ENCODE peak calls at places on chromosomes 2 and 18, in six cellular contexts. O is stomach, I is IMR-90, W is NB4, C is mesenchymal stem cell, F is ELR. T is an unnamed sample.

GRCh38 chr2:201432038-201432437 is 19.2 kb downstream of the TRAK2 start:
- DNase-seq in W (peak), O (no peak), C (peak), I (peak), F (peak), T (no peak)

GRCh38 chr2:32874931-32875330 is 71.8 kb upstream of the LTBP1 start:
- DNase-seq in I (no peak), W (no peak), F (no peak), C (no peak), O (no peak), T (no peak)

GRCh38 chr2:6791682-6792081 is 74.0 kb downstream of the CMPK2 start:
- DNase-seq in W (peak), I (no peak), F (no peak), C (no peak), O (no peak), T (peak)

GRCh38 chr18:42028232-42028832 is 73.3 kb downstream of the PIK3C3 start:
- DNase-seq in O (no peak), I (peak), C (peak), W (peak), F (peak), T (peak)

GRCh38 chr2:195363496-195363895 is 293.5 kb upstream of the SLC39A10 start:
- DNase-seq in O (no peak), I (peak), C (no peak), F (peak), W (no peak), T (no peak)

GRCh38 chr2:19667085-19667484 is 234.7 kb downstream of the TTC32 start:
- DNase-seq in I (peak), C (peak), W (peak), O (no peak), F (peak), T (no peak)

GRCh38 chr2:54568876-54569298 is 112.8 kb downstream of the SPTBN1 start:
- DNase-seq in C (no peak), O (peak), F (no peak), W (no peak), I (no peak), T (no peak)

GRCh38 chr2:15844099-15844801 is 96.1 kb upstream of the MYCN start:
- DNase-seq in F (no peak), I (no peak), W (peak), C (no peak), O (no peak), T (no peak)

GRCh38 chr18:12659904-12660605 is 2.1 kb upstream of the SPIRE1 start:
- DNase-seq in F (peak), O (peak), W (peak), I (peak), C (peak), T (peak)

GRCh38 chr2:55133467-55134315 is 83.4 kb upstream of the RTN4 start:
- DNase-seq in C (peak), O (peak), F (peak), W (peak), I (peak), T (peak)

GRCh38 chr2:177123048-177123447 is 89.5 kb upstream of the HNRNPA3 start:
- DNase-seq in O (no peak), I (no peak), F (no peak), C (no peak), W (no peak), T (no peak)

GRCh38 chr18:57951999-57952774 is 91.8 kb upstream of the NEDD4L start:
- DNase-seq in O (no peak), W (no peak), C (no peak), I (no peak), F (no peak), T (no peak)

GRCh38 chr2:148888003-148888501 is 13.0 kb downstream of the KIF5C start:
- DNase-seq in O (no peak), C (no peak), I (no peak), F (no peak), W (peak), T (no peak)

GRCh38 chr2:37154790-37155189 is 2.0 kb downstream of the EIF2AK2 start:
- DNase-seq in C (no peak), I (no peak), W (peak), F (no peak), O (no peak), T (peak)

GRCh38 chr2:120221616-120222015 is 1.6 kb downstream of the TMEM185B start:
- DNase-seq in W (no peak), F (no peak), C (no peak), I (no peak), O (no peak), T (no peak)

GRCh38 chr2:86695053-86695691 is 24.9 kb upstream of the RMND5A start:
- DNase-seq in O (peak), I (peak), W (peak), F (peak), C (peak), T (no peak)

GRCh38 chr2:19488009-19488691 is 129.7 kb upstream of the OSR1 start:
- DNase-seq in F (peak), O (no peak), I (peak), W (peak), C (peak), T (no peak)

GRCh38 chr18:58603365-58604067 is 25.4 kb downstream of the ALPK2 start:
- DNase-seq in W (no peak), I (peak), O (no peak), C (peak), F (no peak), T (no peak)

GRCh38 chr18:76662621-76663020 is 159.7 kb upstream of the ZNF236 start:
- DNase-seq in F (no peak), O (no peak), W (no peak), C (no peak), I (no peak), T (no peak)

GRCh38 chr2:127563458-127564428 is 28.3 kb downstream of the MYO7B start:
- DNase-seq in I (no peak), O (no peak), F (no peak), W (peak), C (no peak), T (no peak)

GRCh38 chr2:67039701-67040100 is 357.4 kb upstream of the ETAA1 start:
- DNase-seq in W (no peak), F (no peak), C (no peak), I (no peak), O (no peak), T (no peak)

GRCh38 chr2:239277401-239278085 is 123.3 kb downstream of the HDAC4 start:
- DNase-seq in C (no peak), O (peak), I (no peak), F (no peak), W (no peak), T (no peak)

GRCh38 chr2:128261245-128262128 is 57.2 kb downstream of the HS6ST1 start:
- DNase-seq in I (no peak), W (no peak), O (no peak), C (no peak), F (no peak), T (no peak)

GRCh38 chr2:138720035-138720589 is 60.1 kb downstream of the NXPH2 start:
- DNase-seq in I (no peak), C (peak), W (no peak), O (no peak), F (no peak), T (no peak)

GRCh38 chr2:120990451-120990871 is 254.8 kb downstream of the GLI2 start:
- DNase-seq in F (no peak), I (no peak), O (peak), W (peak), C (no peak), T (no peak)

GRCh38 chr2:126913329-126913728 is 14.6 kb downstream of the TEX51 start:
- DNase-seq in C (no peak), O (no peak), W (no peak), I (no peak), F (no peak), T (no peak)